ENCODE peak calls at places on chromosomes 1 and 21, in four cellular contexts. L is cardiac muscle cell, E is fibroblast of lung, N is left ventricle myocardium inferior. A is an unnamed sample.

GRCh38 chr1:87334351-87335174 is 5.9 kb downstream of the LMO4 start:
- DNase-seq in E (peak; percentile 42), L (peak; percentile 60), N (no peak), A (peak; percentile 81)

GRCh38 chr1:213651077-213651476 is 336.7 kb upstream of the PROX1 start:
- DNase-seq in N (no peak), L (no peak), E (no peak), A (no peak)

GRCh38 chr1:45864124-45864721 is 60.8 kb downstream of the MAST2 start:
- DNase-seq in N (no peak), E (peak; percentile 40), L (peak; percentile 9), A (no peak)

GRCh38 chr1:113871597-113872113 is at the start of gene PTPN22:
- DNase-seq in E (peak; percentile 50), L (no peak), N (no peak), A (no peak)

GRCh38 chr1:51729156-51729823 is 112.4 kb downstream of the OSBPL9 start:
- DNase-seq in L (peak; percentile 96), N (peak; percentile 91), E (peak; percentile 79), A (peak; percentile 89)

GRCh38 chr1:173477286-173478098 is at the start of gene PRDX6:
- DNase-seq in E (peak; percentile 80), L (peak; percentile 76), N (peak; percentile 61), A (peak; percentile 96)

GRCh38 chr1:220928320-220928719 is 49.1 kb downstream of the HLX start:
- DNase-seq in N (no peak), L (no peak), E (no peak), A (no peak)

GRCh38 chr1:6922096-6922931 is 137.1 kb downstream of the CAMTA1 start:
- DNase-seq in E (peak; percentile 23), N (no peak), L (no peak), A (no peak)

GRCh38 chr1:47534040-47534328 is 96.1 kb downstream of the FOXD2 start:
- DNase-seq in N (no peak), E (no peak), L (no peak), A (no peak)

GRCh38 chr1:54867717-54868057 is 19.3 kb downstream of the DHCR24 start:
- DNase-seq in L (no peak), E (no peak), N (no peak), A (no peak)

GRCh38 chr1:205994342-205994741 is 8.9 kb downstream of the RAB7B start:
- DNase-seq in N (no peak), L (no peak), E (no peak), A (peak; percentile 72)

GRCh38 chr1:227635596-227635995 is 72.2 kb downstream of the ZNF678 start:
- DNase-seq in E (no peak), L (no peak), N (no peak), A (no peak)

GRCh38 chr1:227632325-227632724 is 69.0 kb downstream of the ZNF678 start:
- DNase-seq in N (no peak), L (no peak), E (no peak), A (no peak)
- H3K9me3 ChIP-seq in N (peaks cover 98% of the 10 kb centered on the region), L (no peaks in the 10 kb centered on the region), E (no peaks in the 10 kb centered on the region), A (peaks cover 52% of the 10 kb centered on the region)

DNA sequence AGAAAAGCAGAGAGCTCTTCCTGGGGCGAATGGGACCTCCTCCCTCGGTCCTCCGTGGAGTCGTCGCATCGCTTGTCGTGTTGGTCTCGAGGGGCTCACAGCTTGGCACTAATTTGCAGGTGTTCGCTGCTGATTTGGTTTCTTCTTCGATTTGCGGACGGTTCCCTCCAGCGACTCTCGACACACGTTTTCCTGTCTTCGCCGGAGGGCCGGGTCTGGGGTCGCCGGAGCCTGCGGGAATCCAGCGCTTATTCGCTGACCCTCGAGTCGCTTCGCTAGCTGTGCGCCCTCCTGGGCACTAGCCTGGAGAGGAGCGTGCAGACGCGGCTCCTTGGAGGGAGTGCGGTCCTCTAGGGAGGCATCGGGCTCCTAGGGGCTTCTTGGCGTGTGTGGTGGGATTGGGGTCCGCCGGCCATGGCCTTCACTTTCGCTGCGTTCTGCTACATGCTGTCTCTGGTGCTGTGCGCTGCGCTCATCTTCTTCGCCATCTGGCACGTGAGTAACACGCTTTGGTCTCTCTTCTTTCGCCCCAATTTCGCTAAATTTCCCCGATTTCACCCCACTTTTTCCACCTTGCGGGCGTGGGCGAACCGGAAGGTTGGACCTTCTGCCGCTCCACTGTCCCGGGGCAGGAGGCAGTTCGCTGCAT is 768 bp downstream of the CNIH3 start:
- DNase-seq in N (no peak), E (peak; percentile 33), L (no peak), A (no peak)
- H3K4me1 ChIP-seq in N (peaks cover 19% of the 10 kb centered on the region), E (peaks cover 3% of the 10 kb centered on the region), L (peaks cover 12% of the 10 kb centered on the region), A (peaks cover 21% of the 10 kb centered on the region)

GRCh38 chr1:40454873-40455272 is 4.6 kb downstream of the ZFP69B start:
- DNase-seq in N (no peak), L (no peak), E (no peak), A (no peak)
- H3K9me3 ChIP-seq in N (peaks cover 78% of the 10 kb centered on the region), L (peaks cover 3% of the 10 kb centered on the region), E (peaks cover 3% of the 10 kb centered on the region), A (peaks cover 28% of the 10 kb centered on the region)

GRCh38 chr21:37341254-37341960 is 25.2 kb upstream of the DYRK1A start:
- DNase-seq in E (no peak), L (no peak), N (no peak), A (no peak)
- H3K4me1 ChIP-seq in E (peaks cover 7% of the 10 kb centered on the region), L (peaks cover 18% of the 10 kb centered on the region), N (peaks cover 29% of the 10 kb centered on the region), A (peaks cover 10% of the 10 kb centered on the region)

DNA sequence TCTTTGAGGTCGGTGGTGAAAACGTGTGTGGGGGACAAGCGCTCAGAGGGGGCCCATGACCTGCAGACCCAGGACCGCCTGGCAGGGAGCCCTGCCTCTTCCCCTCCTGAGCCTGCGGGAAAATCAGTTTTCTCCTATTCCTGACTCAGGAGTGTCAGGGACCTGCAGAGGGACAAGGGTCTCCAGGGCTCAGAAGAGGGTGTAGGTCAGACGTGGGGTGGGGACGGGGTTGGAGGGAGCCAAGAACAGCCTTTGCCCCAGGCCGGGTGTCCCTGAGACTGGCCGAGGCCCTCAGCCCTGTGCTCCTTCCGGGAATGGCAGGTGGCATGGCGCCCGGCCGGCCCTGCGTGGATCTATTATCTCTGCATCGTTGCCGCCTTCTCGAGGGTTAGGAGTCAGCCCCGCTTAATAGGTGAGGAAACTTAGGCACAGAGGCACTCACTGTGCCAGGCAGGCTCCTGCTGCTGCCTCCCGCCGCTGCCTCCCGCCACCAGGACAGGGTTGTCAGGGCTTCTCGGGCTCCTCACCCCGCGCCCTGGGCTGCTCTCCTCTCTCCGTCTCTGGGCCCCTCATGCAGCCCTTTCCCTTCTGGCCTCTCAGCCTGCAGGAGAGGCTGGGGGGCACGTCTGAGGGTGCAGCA is 37.5 kb downstream of the AJAP1 start:
- DNase-seq in N (no peak), E (no peak), L (no peak), A (no peak)
- H3K9me3 ChIP-seq in N (no peaks in the 10 kb centered on the region), E (no peaks in the 10 kb centered on the region), L (no peaks in the 10 kb centered on the region), A (no peaks in the 10 kb centered on the region)

GRCh38 chr1:102858695-102859094 is 249.6 kb downstream of the COL11A1 start:
- DNase-seq in E (no peak), L (no peak), N (no peak), A (no peak)
- H3K4me1 ChIP-seq in E (no peaks in the 10 kb centered on the region), L (no peaks in the 10 kb centered on the region), N (no peaks in the 10 kb centered on the region), A (no peaks in the 10 kb centered on the region)

DNA sequence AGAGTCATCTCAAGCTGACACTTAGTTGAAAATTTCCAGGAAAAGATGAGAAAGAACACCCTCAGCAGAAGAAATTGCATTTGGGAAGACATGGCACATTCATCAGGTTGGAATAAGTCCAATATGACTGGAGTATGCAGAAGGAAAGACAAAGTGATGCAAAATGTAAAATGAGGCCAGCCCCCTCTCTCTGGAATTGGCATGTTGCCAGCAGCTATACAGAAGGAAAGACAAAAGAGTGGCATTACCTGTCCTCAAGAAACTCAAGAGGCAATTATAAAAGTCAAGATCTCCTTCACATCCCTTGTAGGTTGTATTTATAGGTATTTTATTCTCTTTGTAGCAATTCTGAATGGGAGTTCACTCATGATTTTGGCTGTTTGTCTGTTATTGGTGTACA is 426.3 kb downstream of the AGBL4 start:
- DNase-seq in L (no peak), E (no peak), N (no peak), A (no peak)
- H3K9me3 ChIP-seq in L (no peaks in the 10 kb centered on the region), E (no peaks in the 10 kb centered on the region), N (peaks cover 17% of the 10 kb centered on the region), A (peaks cover 9% of the 10 kb centered on the region)

DNA sequence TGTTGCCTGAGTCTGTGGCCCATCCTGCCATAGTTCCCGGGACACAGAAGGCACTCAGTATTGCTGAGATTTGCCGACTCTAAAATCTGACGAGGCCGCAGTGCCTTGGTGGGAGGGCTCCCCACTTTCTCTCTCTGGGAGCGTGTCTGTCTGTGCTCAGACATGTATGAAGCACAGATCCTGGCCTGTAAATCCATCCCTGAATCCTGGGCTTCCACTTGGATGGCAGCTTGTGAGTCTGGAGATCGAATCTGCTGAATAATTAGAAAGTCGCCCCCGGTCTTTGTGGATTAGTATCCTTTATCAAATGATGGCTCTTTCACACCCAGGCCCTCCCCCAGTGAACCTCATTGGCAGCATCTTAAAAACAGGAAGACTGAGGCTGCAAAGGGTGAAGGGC is 10.4 kb downstream of the UBASH3A start:
- DNase-seq in L (no peak), N (no peak), E (no peak), A (no peak)
- H3K4me1 ChIP-seq in L (no peaks in the 10 kb centered on the region), N (no peaks in the 10 kb centered on the region), E (no peaks in the 10 kb centered on the region), A (peaks cover 7% of the 10 kb centered on the region)

DNA sequence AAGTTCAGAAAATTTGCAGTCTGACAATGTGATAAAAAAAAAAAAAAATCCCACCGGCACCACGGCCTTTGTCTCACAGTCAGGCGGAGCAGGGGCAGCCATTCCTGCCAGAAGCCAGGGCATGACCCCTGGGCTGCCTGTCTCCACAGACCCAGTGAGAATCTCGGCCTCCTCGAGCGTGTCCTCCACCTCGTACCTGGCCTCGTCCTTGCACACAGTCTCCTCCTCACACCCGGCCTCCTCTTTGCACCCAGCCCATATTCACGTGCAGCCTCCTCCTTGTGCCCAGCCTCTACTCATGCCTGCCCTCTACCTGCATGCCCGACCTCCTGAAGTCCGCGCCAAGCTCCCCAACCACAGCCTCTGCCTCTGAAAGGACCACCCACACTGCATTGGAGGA is 182.0 kb downstream of the AGBL4 start:
- DNase-seq in N (no peak), E (no peak), L (no peak), A (no peak)
- H3K9me3 ChIP-seq in N (peaks cover 58% of the 10 kb centered on the region), E (no peaks in the 10 kb centered on the region), L (no peaks in the 10 kb centered on the region), A (peaks cover 47% of the 10 kb centered on the region)

A was measured in suprapubic skin.